ENCODE peak calls at places on chromosomes 1 and 21, in seven cellular contexts. M is heart right ventricle, I is cardiac muscle cell, T is endodermal cell, F is prostate gland, P is WERI-Rb-1, B is fibroblast of lung. D is an unnamed sample. For H3K36me3, the result is how much of the 10 kb centered on the place peaks cover.

GRCh38 chr1:22704440-22705067 is 6.1 kb upstream of the EPHB2 start:
- DNase-seq in M (peak), I (peak), T (peak), F (peak), P (peak), B (peak), D (peak)

GRCh38 chr1:12088607-12089006 is 25.5 kb downstream of the TNFRSF8 start:
- DNase-seq in M (no peak), I (no peak), T (no peak), F (no peak), P (no peak), B (no peak), D (no peak)

GRCh38 chr1:115156826-115157468 is 67.6 kb upstream of the TSPAN2 start:
- DNase-seq in M (no peak), I (no peak), T (no peak), F (no peak), P (no peak), B (no peak), D (no peak)

GRCh38 chr21:39220150-39220549 is 36.9 kb upstream of the PSMG1 start:
- DNase-seq in M (no peak), I (peak), T (no peak), F (no peak), P (no peak), B (no peak), D (no peak)

GRCh38 chr1:23101101-23101827 is 67.4 kb downstream of the LUZP1 start:
- DNase-seq in M (no peak), I (no peak), T (no peak), F (no peak), P (no peak), B (no peak), D (peak)

GRCh38 chr1:198776602-198777029 is 137.8 kb downstream of the PTPRC start:
- DNase-seq in M (peak), I (no peak), T (no peak), F (peak), P (no peak), B (peak), D (peak)

GRCh38 chr1:170027760-170028159 is 46.7 kb downstream of the KIFAP3 start:
- DNase-seq in M (no peak), I (no peak), T (no peak), F (no peak), P (no peak), B (peak), D (no peak)

GRCh38 chr1:240189386-240189989 is 97.8 kb downstream of the FMN2 start:
- DNase-seq in M (peak), I (peak), T (peak), F (no peak), P (peak), B (peak), D (peak)

GRCh38 chr21:23384679-23385078 is 2222.6 kb downstream of the MRPL39 start:
- DNase-seq in M (no peak), I (no peak), T (peak), F (no peak), P (no peak), B (no peak), D (no peak)

GRCh38 chr1:229029644-229030235 is 241.2 kb upstream of the RAB4A start:
- DNase-seq in M (no peak), I (no peak), T (no peak), F (no peak), P (no peak), B (no peak), D (no peak)

GRCh38 chr1:97017895-97018294 is 296.3 kb downstream of the PTBP2 start:
- DNase-seq in M (no peak), I (peak), T (peak), F (no peak), P (no peak), B (no peak), D (peak)

GRCh38 chr1:178938959-178939317 is 68.1 kb upstream of the ANGPTL1 start:
- DNase-seq in M (peak), I (no peak), T (no peak), F (peak), P (no peak), B (peak), D (no peak)

GRCh38 chr1:23188434-23188884 is 19.8 kb upstream of the LUZP1 start:
- DNase-seq in M (no peak), I (no peak), T (no peak), F (no peak), P (no peak), B (no peak), D (peak)

GRCh38 chr1:214019499-214019898 is 31.7 kb downstream of the PROX1 start:
- DNase-seq in M (no peak), I (no peak), T (no peak), F (no peak), P (no peak), B (no peak), D (no peak)

GRCh38 chr1:172766462-172766861 is 107.6 kb downstream of the FASLG start:
- DNase-seq in M (peak), I (no peak), T (no peak), F (no peak), P (no peak), B (no peak), D (no peak)

GRCh38 chr1:90850925-90851710 is 134.0 kb upstream of the BARHL2 start:
- DNase-seq in M (peak), I (peak), T (peak), F (peak), P (peak), B (peak), D (peak)

GRCh38 chr1:9909222-9910046 is 635 bp downstream of the CTNNBIP1 start:
- DNase-seq in M (no peak), I (no peak), T (peak), F (no peak), P (no peak), B (no peak), D (peak)

GRCh38 chr21:16186742-16187141 is 457.0 kb downstream of the USP25 start:
- DNase-seq in M (no peak), I (peak), T (no peak), F (no peak), P (no peak), B (no peak), D (no peak)

GRCh38 chr21:29521872-29522271 is 223.2 kb downstream of the BACH1 start:
- DNase-seq in M (no peak), I (no peak), T (no peak), F (no peak), P (no peak), B (no peak), D (no peak)

GRCh38 chr1:160837558-160838205 is 25.0 kb downstream of the CD244 start:
- DNase-seq in M (no peak), I (no peak), T (no peak), F (no peak), P (peak), B (no peak), D (peak)

GRCh38 chr1:22437573-22437972 is 14.1 kb upstream of the ZBTB40 start:
- DNase-seq in M (no peak), I (no peak), T (no peak), F (no peak), P (no peak), B (peak), D (no peak)

GRCh38 chr1:31387612-31388011 is 14.7 kb upstream of the FABP3 start:
- DNase-seq in M (no peak), I (no peak), T (no peak), F (no peak), P (no peak), B (no peak), D (no peak)

GRCh38 chr1:40899230-40899870 is 37.2 kb upstream of the CITED4 start:
- DNase-seq in M (no peak), I (no peak), T (peak), F (peak), P (no peak), B (no peak), D (peak)

GRCh38 chr1:233982827-233983518 is 78.5 kb downstream of the SLC35F3 start:
- DNase-seq in M (no peak), I (no peak), T (no peak), F (no peak), P (no peak), B (no peak), D (peak)

GRCh38 chr1:11893907-11894251 is 32.3 kb downstream of the KIAA2013 start:
- DNase-seq in M (peak), I (peak), T (peak), F (peak), P (peak), B (peak), D (peak)

GRCh38 chr21:28333455-28334108 is 659.1 kb downstream of the LTN1 start:
- DNase-seq in M (no peak), I (no peak), T (no peak), F (no peak), P (no peak), B (peak), D (peak)

GRCh38 chr1:167922023-167922422 is 8.1 kb upstream of the ADCY10 start:
- DNase-seq in M (no peak), I (no peak), T (no peak), F (no peak), P (no peak), B (peak), D (no peak)
- H3K4me3 ChIP-seq in M (no peak), I (no peak), T (no peak), F (no peak), P (no peak), B (no peak), D (no peak)

GRCh38 chr1:154714638-154715037 is 106.7 kb upstream of the ADAR start:
- DNase-seq in M (no peak), I (peak), T (no peak), F (no peak), P (peak), B (peak), D (peak)
- H3K36me3 ChIP-seq in M (under half), I (under half), T (under half), F (under half), P (under half), B (under half), D (under half)

GRCh38 chr1:246591504-246591903 is 25.2 kb downstream of the CNST start:
- DNase-seq in M (no peak), I (no peak), T (no peak), F (no peak), P (no peak), B (no peak), D (no peak)

GRCh38 chr1:246588322-246588721 is 22.1 kb downstream of the CNST start:
- DNase-seq in M (no peak), I (no peak), T (no peak), F (no peak), P (no peak), B (peak), D (peak)

GRCh38 chr1:246591047-246591446 is 24.8 kb downstream of the CNST start:
- DNase-seq in M (no peak), I (no peak), T (no peak), F (no peak), P (no peak), B (no peak), D (no peak)

GRCh38 chr1:246587032-246587431 is 20.8 kb downstream of the CNST start:
- DNase-seq in M (no peak), I (no peak), T (no peak), F (no peak), P (no peak), B (no peak), D (no peak)

DNA sequence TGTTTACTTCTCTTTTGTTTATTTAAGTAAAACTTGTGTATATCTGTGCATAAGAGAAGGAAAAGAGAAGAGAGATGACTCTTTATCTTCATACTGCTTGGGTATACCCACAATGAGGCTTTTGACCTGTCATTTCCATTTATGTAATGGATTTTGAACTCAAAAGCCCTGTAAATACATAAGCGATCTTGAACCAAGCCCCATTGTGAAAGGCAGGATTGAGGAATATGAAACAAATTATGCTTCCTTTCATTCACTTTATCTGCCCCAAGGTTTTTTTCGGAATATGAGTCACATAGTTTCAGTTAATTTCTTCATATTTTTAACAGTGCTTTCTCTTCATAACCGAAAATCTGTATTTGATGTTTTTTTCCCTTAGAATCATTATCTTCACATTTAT is 21.4 kb downstream of the CNST start:
- DNase-seq in M (no peak), I (no peak), T (no peak), F (no peak), P (no peak), B (peak), D (peak)
- H3K4me3 ChIP-seq in M (peak), I (no peak), T (no peak), F (no peak), P (no peak), B (peak), D (no peak)

DNA sequence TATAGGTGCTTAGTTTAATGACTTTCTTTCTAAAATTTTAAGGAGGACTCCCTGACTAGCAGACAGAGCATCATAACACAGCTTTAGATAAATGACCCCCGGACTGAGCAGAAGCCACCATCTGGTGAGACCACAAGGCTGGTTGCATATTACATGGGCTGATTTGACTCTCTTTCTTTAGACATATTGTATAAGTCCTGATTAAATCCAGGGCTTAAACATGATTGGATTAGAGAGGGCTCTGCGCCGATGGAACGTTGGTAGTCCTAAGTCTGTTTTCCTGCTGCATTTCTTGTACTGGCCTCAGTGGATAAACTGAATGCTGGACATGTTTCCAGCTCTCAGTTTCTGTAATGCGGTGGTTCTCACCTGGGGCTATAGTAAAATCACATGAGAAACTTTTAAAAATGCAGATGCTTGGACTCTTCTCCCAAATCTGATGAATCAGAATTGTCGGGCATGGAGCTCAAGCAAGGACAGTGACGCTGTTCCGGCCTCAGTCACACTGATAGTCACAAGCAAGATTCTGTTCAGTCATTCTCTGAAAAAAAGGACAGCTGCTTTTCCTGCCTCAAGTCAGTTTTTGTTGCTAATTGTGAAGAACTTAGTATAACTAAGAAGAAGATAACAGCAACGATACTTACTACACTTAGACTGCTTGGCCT is 16.6 kb downstream of the DDI2 start:
- DNase-seq in M (no peak), I (no peak), T (no peak), F (no peak), P (peak), B (no peak), D (no peak)
- H3K36me3 ChIP-seq in M (half or more), I (half or more), T (half or more), F (under half), P (half or more), B (under half), D (under half)

D was measured in bronchial epithelial cell.